ENCODE peak calls at places on chromosomes 12 and 14, in five cellular contexts. B, S, X, F and A are unnamed samples.

GRCh38 chr14:102363182-102363952 is 626 bp downstream of the TECPR2 start:
- DNase-seq in B (no peak), S (peak; percentile 44), F (peak; percentile 38), X (peak; percentile 40), A (peak; percentile 40)

GRCh38 chr12:94222351-94222750 is 74.0 kb downstream of the PLXNC1 start:
- DNase-seq in B (no peak), F (no peak), S (no peak), X (no peak), A (no peak)

GRCh38 chr12:43349863-43350262 is 202.1 kb downstream of the ADAMTS20 start:
- DNase-seq in B (no peak), S (no peak), X (no peak), F (no peak), A (no peak)

GRCh38 chr12:79058342-79058741 is 193.8 kb downstream of the SYT1 start:
- DNase-seq in X (no peak), F (no peak), B (no peak), S (no peak), A (no peak)

GRCh38 chr12:21940972-21941521 is at the start of gene ABCC9:
- DNase-seq in B (peak; percentile 38), S (peak; percentile 47), F (no peak), X (peak; percentile 59), A (no peak)

GRCh38 chr12:120359159-120359527 is 9.8 kb downstream of the MSI1 start:
- DNase-seq in S (no peak), X (no peak), F (no peak), B (no peak), A (no peak)

GRCh38 chr12:109999983-110000505 is 814 bp downstream of the ANKRD13A start:
- DNase-seq in F (peak; percentile 55), S (peak; percentile 39), B (no peak), X (peak; percentile 40), A (peak; percentile 22)

GRCh38 chr14:32939254-32940065 is 781 bp downstream of the NPAS3 start:
- DNase-seq in B (peak; percentile 65), F (peak; percentile 26), X (peak; percentile 61), S (peak; percentile 91), A (no peak)

GRCh38 chr12:76555226-76555767 is 4.3 kb downstream of the OSBPL8 start:
- DNase-seq in X (no peak), F (no peak), B (no peak), S (no peak), A (no peak)

GRCh38 chr14:104967144-104967413 is 11.1 kb downstream of the AHNAK2 start:
- DNase-seq in S (no peak), X (no peak), F (no peak), B (no peak), A (no peak)

GRCh38 chr12:25585021-25585523 is 32.0 kb upstream of the LMNTD1 start:
- DNase-seq in S (peak; percentile 33), B (no peak), X (no peak), F (no peak), A (no peak)

GRCh38 chr12:75818863-75819262 is 212.7 kb downstream of the PHLDA1 start:
- DNase-seq in X (no peak), F (no peak), S (no peak), B (no peak), A (no peak)

GRCh38 chr14:77306406-77307098 is 14.1 kb downstream of the POMT2 start:
- DNase-seq in X (no peak), S (no peak), F (no peak), B (no peak), A (no peak)

GRCh38 chr12:1662761-1663439 is 28.0 kb upstream of the ADIPOR2 start:
- DNase-seq in X (peak; percentile 53), S (peak; percentile 74), F (peak; percentile 75), B (peak; percentile 70), A (no peak)

GRCh38 chr12:91926810-91927209 is 218.8 kb downstream of the BTG1 start:
- DNase-seq in B (no peak), X (no peak), F (no peak), S (no peak), A (no peak)

GRCh38 chr14:87334997-87335675 is 657.8 kb downstream of the GALC start:
- DNase-seq in X (no peak), B (no peak), S (no peak), F (no peak), A (no peak)

GRCh38 chr12:20400003-20400402 is 31.7 kb downstream of the PDE3A start:
- DNase-seq in X (no peak), F (no peak), B (no peak), S (no peak), A (no peak)

GRCh38 chr14:79661762-79662161 is 549.5 kb downstream of the DIO2 start:
- DNase-seq in F (no peak), X (no peak), B (no peak), S (no peak), A (no peak)

GRCh38 chr12:52199294-52199920 is 7.6 kb upstream of the KRT80 start:
- DNase-seq in F (no peak), X (no peak), S (no peak), B (no peak), A (no peak)

GRCh38 chr12:120402217-120402616 is 33.3 kb upstream of the MSI1 start:
- DNase-seq in X (no peak), B (no peak), S (peak; percentile 58), F (no peak), A (no peak)

GRCh38 chr12:128797119-128798118 is 26.3 kb downstream of the SLC15A4 start:
- DNase-seq in B (no peak), S (no peak), F (no peak), X (no peak), A (peak; percentile 69)

GRCh38 chr12:119180380-119181040 is 1.8 kb downstream of the HSPB8 start:
- DNase-seq in B (no peak), F (no peak), X (peak; percentile 46), S (peak; percentile 29), A (no peak)

GRCh38 chr14:30808576-30808975 is 65.8 kb upstream of the COCH start:
- DNase-seq in B (no peak), X (no peak), F (no peak), S (no peak), A (no peak)

GRCh38 chr12:95605087-95605486 is 53.8 kb upstream of the USP44 start:
- DNase-seq in F (no peak), S (no peak), B (no peak), X (no peak), A (no peak)

GRCh38 chr12:124568431-124569374 is 1.3 kb upstream of the NCOR2 start:
- DNase-seq in X (peak; percentile 84), S (peak; percentile 80), B (no peak), F (peak; percentile 78), A (no peak)

GRCh38 chr12:105368047-105368646 is 37.7 kb downstream of the C12orf75 start:
- DNase-seq in X (no peak), S (no peak), F (no peak), B (no peak), A (no peak)

GRCh38 chr12:90499793-90500192 is 455.2 kb downstream of the CCER1 start:
- DNase-seq in S (no peak), X (no peak), F (no peak), B (no peak), A (no peak)

GRCh38 chr12:89357297-89357730 is 5.0 kb upstream of the DUSP6 start:
- DNase-seq in S (no peak), B (peak; percentile 42), X (no peak), F (no peak), A (no peak)

DNA sequence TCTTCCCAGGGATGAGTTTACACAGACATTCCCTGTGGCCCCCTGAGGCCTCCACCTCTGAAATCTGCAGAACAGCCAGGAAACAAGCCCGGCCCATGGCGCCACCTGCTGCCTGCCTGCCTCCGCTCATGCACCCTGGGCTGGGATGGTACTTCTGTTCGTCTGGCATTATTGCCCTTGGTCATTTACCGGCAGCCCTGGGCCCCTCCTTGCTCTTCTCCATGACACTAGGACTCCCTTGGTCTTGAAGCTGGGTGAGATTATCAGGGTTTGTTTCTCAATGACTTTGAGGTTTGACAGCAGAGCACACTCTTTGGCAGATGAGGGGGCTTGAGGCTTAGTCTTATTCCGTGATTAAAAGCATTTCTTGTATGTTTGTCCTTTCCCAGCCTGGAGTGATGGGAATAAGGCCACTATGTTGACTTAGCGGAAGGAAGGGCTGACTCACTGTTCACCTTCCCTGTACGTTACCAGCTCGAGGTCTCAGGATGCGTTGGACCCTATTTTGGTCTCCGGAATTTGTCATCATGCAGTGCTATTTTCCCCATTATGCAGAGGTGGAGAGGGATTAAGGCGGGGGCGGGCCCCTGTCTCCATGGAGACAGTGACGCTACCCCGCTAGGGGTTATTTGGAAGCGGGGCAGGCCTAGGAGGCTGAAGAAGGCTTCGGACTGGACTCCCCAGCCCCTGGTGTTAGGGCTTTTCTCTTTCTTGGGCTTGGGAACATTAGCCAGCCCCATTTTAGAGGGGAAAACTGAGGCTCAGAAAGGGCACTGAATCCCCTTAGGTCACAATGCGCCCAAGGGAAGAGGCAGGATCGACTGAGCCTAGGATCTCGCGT is 709 bp upstream of the PEX5 start:
- DNase-seq in X (peak; percentile 68), F (peak; percentile 62), B (peak; percentile 66), S (peak; percentile 82), A (peak; percentile 62)
- TF ChIP-seq CTCF in X (peak; percentile 53), F (peak; percentile 73), B (peak; percentile 86), S (peak; percentile 68), A (peak; percentile 67)

GRCh38 chr12:59372971-59373370 is 222.9 kb upstream of the SLC16A7 start:
- DNase-seq in X (no peak), B (no peak), S (no peak), F (peak; percentile 13), A (no peak)
- TF ChIP-seq CTCF in X (no peak), B (peak; percentile 57), S (no peak), F (peak; percentile 4), A (no peak)

GRCh38 chr14:106872619-106873446 is 1346.5 kb downstream of the TMEM121 start:
- DNase-seq in F (peak; percentile 83), S (peak; percentile 36), B (no peak), X (peak; percentile 67), A (peak; percentile 80)
- TF ChIP-seq CTCF in F (peak; percentile 85), S (peak; percentile 56), B (no peak), X (peak; percentile 78), A (peak; percentile 84)

GRCh38 chr14:69101331-69101826 is 51.5 kb downstream of the DCAF5 start:
- DNase-seq in X (no peak), B (no peak), S (peak; percentile 62), F (peak; percentile 35), A (no peak)
- TF ChIP-seq CTCF in X (peak; percentile 51), B (peak; percentile 43), S (peak; percentile 72), F (peak; percentile 13), A (peak; percentile 7)

GRCh38 chr12:40312982-40313576 is 88.3 kb downstream of the LRRK2 start:
- DNase-seq in B (no peak), F (peak; percentile 26), X (no peak), S (no peak), A (no peak)

GRCh38 chr12:40314927-40315326 is 90.1 kb downstream of the LRRK2 start:
- DNase-seq in S (no peak), B (no peak), F (peak; percentile 1), X (no peak), A (no peak)

GRCh38 chr12:40310201-40310600 is 85.4 kb downstream of the LRRK2 start:
- DNase-seq in X (no peak), F (no peak), S (no peak), B (no peak), A (no peak)

GRCh38 chr12:40313928-40314327 is 89.1 kb downstream of the LRRK2 start:
- DNase-seq in B (no peak), X (no peak), S (no peak), F (peak; percentile 52), A (no peak)

DNA sequence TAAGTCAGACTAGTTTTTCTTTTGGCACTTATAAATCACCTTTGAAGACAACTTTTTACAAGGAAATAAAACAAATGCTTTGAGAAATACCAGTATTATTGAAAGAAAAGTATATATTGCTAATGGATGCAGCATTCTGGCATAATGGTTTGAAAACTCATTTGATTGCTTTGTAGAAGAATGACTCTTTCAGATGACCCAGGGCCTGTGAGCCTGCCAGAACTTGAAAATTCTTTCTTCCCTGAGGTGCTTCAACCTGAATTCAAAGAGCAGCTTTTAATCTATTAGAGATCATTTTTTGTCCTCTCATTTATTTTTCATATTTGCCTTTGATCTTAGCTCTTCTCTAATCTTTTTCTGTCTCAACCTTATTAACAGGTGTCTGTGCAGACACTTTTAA is 87.4 kb downstream of the LRRK2 start:
- DNase-seq in B (no peak), F (no peak), X (no peak), S (no peak), A (no peak)
- TF ChIP-seq CTCF in B (no peak), F (no peak), X (no peak), S (no peak), A (no peak)